ENCODE peak calls at places on chromosomes 3 and 15, in five cellular contexts. G is HCT116, Z is GM12878, C is HepG2, A is K562. H is an unnamed sample.

GRCh38 chr3:141302364-141303141 is 65.8 kb upstream of the ZBTB38 start:
- DNase-seq in G (no peak), Z (no peak), C (no peak), A (no peak), H (no peak)

GRCh38 chr3:161305095-161305991 is 66.0 kb downstream of the SPTSSB start:
- DNase-seq in G (no peak), Z (no peak), C (no peak), A (peak; percentile 18), H (no peak)

GRCh38 chr3:101310580-101311375 is 9.6 kb downstream of the IMPG2 start:
- DNase-seq in G (no peak), Z (no peak), C (no peak), A (no peak), H (no peak)

GRCh38 chr15:79091204-79091867 is 756 bp upstream of the RASGRF1 start:
- DNase-seq in G (no peak), Z (no peak), C (no peak), A (no peak), H (peak; percentile 67)

GRCh38 chr3:50474717-50475116 is 28.7 kb downstream of the CACNA2D2 start:
- DNase-seq in G (no peak), Z (no peak), C (no peak), A (no peak), H (no peak)

GRCh38 chr3:41464858-41465257 is 265.6 kb downstream of the CTNNB1 start:
- DNase-seq in G (no peak), Z (no peak), C (no peak), A (no peak), H (no peak)

GRCh38 chr3:147930417-147930816 is 521.3 kb downstream of the ZIC1 start:
- DNase-seq in G (no peak), Z (no peak), C (no peak), A (no peak), H (no peak)

GRCh38 chr15:89783861-89784685 is 7.9 kb downstream of the MESP2 start:
- DNase-seq in G (no peak), Z (no peak), C (no peak), A (no peak), H (no peak)

GRCh38 chr15:78129098-78130011 is 1.9 kb downstream of the CIB2 start:
- DNase-seq in G (no peak), Z (no peak), C (no peak), A (no peak), H (no peak)

GRCh38 chr3:53324011-53324544 is 23.3 kb downstream of the DCP1A start:
- DNase-seq in G (no peak), Z (no peak), C (no peak), A (no peak), H (no peak)

GRCh38 chr15:22887157-22887951 is 48.9 kb downstream of the NIPA2 start:
- DNase-seq in G (no peak), Z (no peak), C (no peak), A (peak; percentile 74), H (no peak)

GRCh38 chr3:152524198-152525140 is 255.7 kb downstream of the MBNL1 start:
- DNase-seq in G (peak; percentile 33), Z (no peak), C (peak; percentile 33), A (peak; percentile 76), H (no peak)

GRCh38 chr3:17905996-17906395 is 163.6 kb upstream of the TBC1D5 start:
- DNase-seq in G (no peak), Z (no peak), C (no peak), A (no peak), H (no peak)

GRCh38 chr15:92457642-92458041 is 64.0 kb downstream of the ST8SIA2 start:
- DNase-seq in G (no peak), Z (no peak), C (no peak), A (no peak), H (no peak)

GRCh38 chr15:48112242-48112641 is 8.5 kb upstream of the SLC24A5 start:
- DNase-seq in G (peak; percentile 0), Z (no peak), C (peak; percentile 16), A (no peak), H (peak; percentile 57)
- TF ChIP-seq SRF in G (no peak), Z (no peak), C (no peak), A (no peak), H (no peak)

GRCh38 chr3:11384074-11384473 is 111.9 kb downstream of the ATG7 start:
- DNase-seq in G (no peak), Z (no peak), C (no peak), A (no peak), H (no peak)
- TF ChIP-seq SRF in G (no peak), Z (no peak), C (no peak), A (no peak), H (no peak)

GRCh38 chr3:119911748-119912147 is 129.8 kb downstream of the NR1I2 start:
- DNase-seq in G (no peak), Z (peak; percentile 12), C (no peak), A (no peak), H (no peak)
- TF ChIP-seq SRF in G (no peak), Z (no peak), C (no peak), A (no peak), H (no peak)

GRCh38 chr15:65903296-65904073 is 34.2 kb downstream of the RAB11A start:
- DNase-seq in G (no peak), Z (no peak), C (peak; percentile 12), A (no peak), H (no peak)
- TF ChIP-seq SRF in G (no peak), Z (no peak), C (no peak), A (no peak), H (no peak)

GRCh38 chr3:23738946-23739345 is 66.8 kb upstream of the UBE2E1 start:
- DNase-seq in G (peak; percentile 74), Z (no peak), C (no peak), A (no peak), H (no peak)

GRCh38 chr3:23734481-23734880 is 71.3 kb upstream of the UBE2E1 start:
- DNase-seq in G (no peak), Z (no peak), C (no peak), A (no peak), H (no peak)

GRCh38 chr3:23735062-23735461 is 70.7 kb upstream of the UBE2E1 start:
- DNase-seq in G (no peak), Z (no peak), C (no peak), A (no peak), H (no peak)

GRCh38 chr3:23739536-23739935 is 66.2 kb upstream of the UBE2E1 start:
- DNase-seq in G (no peak), Z (no peak), C (no peak), A (peak; percentile 40), H (no peak)

GRCh38 chr3:23735575-23736326 is 70.0 kb upstream of the UBE2E1 start:
- DNase-seq in G (no peak), Z (no peak), C (no peak), A (no peak), H (no peak)
- TF ChIP-seq SRF in G (no peak), Z (no peak), C (no peak), A (no peak), H (no peak)

GRCh38 chr15:35784745-35785144 is 238.8 kb upstream of the DPH6 start:
- DNase-seq in G (no peak), Z (no peak), C (no peak), A (peak; percentile 15), H (no peak)
- TF ChIP-seq SRF in G (no peak), Z (no peak), C (no peak), A (no peak), H (no peak)

GRCh38 chr3:6739288-6739687 is 121.6 kb upstream of the GRM7 start:
- DNase-seq in G (no peak), Z (no peak), C (no peak), A (no peak), H (peak; percentile 49)
- TF ChIP-seq SRF in G (no peak), Z (no peak), C (no peak), A (no peak), H (no peak)